ENCODE peak calls at places on chromosomes 3 and 15, in nine cellular contexts. X is vagina; H is naive thymus-derived CD4-positive, alpha-beta T cell; S is BE2C; C is DND-41; T is heart left ventricle; J is effector memory CD4-positive, alpha-beta T cell; N is NT2/D1; E is transverse colon. I is an unnamed sample. For H3K4me1, the result is how much of the 10 kb centered on the place peaks cover.

GRCh38 chr3:185215873-185216586 is 37.8 kb downstream of the EHHADH start:
- DNase-seq in X (no peak), H (no peak), S (no peak), C (no peak), T (no peak), J (no peak), N (peak), E (no peak), I (peak)

GRCh38 chr3:17979248-17979647 is 236.8 kb upstream of the TBC1D5 start:
- DNase-seq in X (no peak), H (no peak), S (no peak), C (peak), T (no peak), J (no peak), N (no peak), E (peak), I (peak)

GRCh38 chr15:25437751-25438600 is 848 bp downstream of the UBE3A start:
- DNase-seq in X (no peak), H (peak), S (peak), C (peak), T (peak), J (peak), N (peak), E (peak), I (peak)

GRCh38 chr3:55964491-55964980 is 477.4 kb upstream of the WNT5A start:
- DNase-seq in X (no peak), H (no peak), S (no peak), C (no peak), T (no peak), J (no peak), N (no peak), E (no peak), I (no peak)

GRCh38 chr3:29695201-29695904 is 414.5 kb downstream of the RBMS3 start:
- DNase-seq in X (no peak), H (no peak), S (no peak), C (no peak), T (no peak), J (no peak), N (no peak), E (no peak), I (no peak)

GRCh38 chr15:95684693-95685115 is 645.8 kb upstream of the NR2F2 start:
- DNase-seq in X (no peak), H (no peak), S (no peak), C (no peak), T (no peak), J (no peak), N (no peak), E (no peak), I (peak)

GRCh38 chr3:61897848-61898247 is 336.5 kb downstream of the PTPRG start:
- DNase-seq in X (no peak), H (no peak), S (no peak), C (no peak), T (no peak), J (no peak), N (no peak), E (no peak), I (no peak)

GRCh38 chr3:123861081-123861836 is 22.9 kb downstream of the MYLK start:
- DNase-seq in X (no peak), H (no peak), S (no peak), C (no peak), T (no peak), J (no peak), N (no peak), E (no peak), I (no peak)

GRCh38 chr15:31197497-31198414 is 96.2 kb upstream of the TRPM1 start:
- DNase-seq in X (no peak), H (peak), S (peak), C (peak), T (no peak), J (peak), N (peak), E (peak), I (peak)

GRCh38 chr15:94600496-94600895 is 369.1 kb downstream of the MCTP2 start:
- DNase-seq in X (no peak), H (no peak), S (no peak), C (no peak), T (no peak), J (no peak), N (no peak), E (no peak), I (no peak)

GRCh38 chr15:30985081-30985531 is 6.3 kb downstream of the MTMR10 start:
- DNase-seq in X (no peak), H (no peak), S (no peak), C (no peak), T (peak), J (no peak), N (no peak), E (peak), I (no peak)

GRCh38 chr3:144341461-144341860 is 369.8 kb downstream of the DIPK2A start:
- DNase-seq in X (no peak), H (no peak), S (no peak), C (peak), T (no peak), J (no peak), N (no peak), E (no peak), I (no peak)

GRCh38 chr3:98655666-98656065 is 62.3 kb upstream of the CPOX start:
- DNase-seq in X (no peak), H (no peak), S (no peak), C (no peak), T (no peak), J (no peak), N (no peak), E (no peak), I (no peak)

GRCh38 chr15:35499723-35500122 is 46.2 kb downstream of the DPH6 start:
- DNase-seq in X (no peak), H (no peak), S (no peak), C (no peak), T (no peak), J (no peak), N (no peak), E (no peak), I (no peak)

GRCh38 chr15:41577863-41578735 is 19.1 kb downstream of the TYRO3 start:
- DNase-seq in X (no peak), H (no peak), S (no peak), C (no peak), T (no peak), J (no peak), N (no peak), E (no peak), I (no peak)

GRCh38 chr15:94453227-94453626 is 221.9 kb downstream of the MCTP2 start:
- DNase-seq in X (no peak), H (no peak), S (no peak), C (no peak), T (no peak), J (no peak), N (no peak), E (no peak), I (no peak)

GRCh38 chr3:179991877-179992276 is 44.9 kb downstream of the PEX5L start:
- DNase-seq in X (no peak), H (no peak), S (no peak), C (no peak), T (no peak), J (no peak), N (no peak), E (no peak), I (no peak)

GRCh38 chr15:32818758-32819405 is 101.1 kb downstream of the GREM1 start:
- DNase-seq in X (no peak), H (no peak), S (no peak), C (no peak), T (no peak), J (no peak), N (no peak), E (no peak), I (no peak)

GRCh38 chr3:105559856-105560255 is 193.1 kb downstream of the ALCAM start:
- DNase-seq in X (no peak), H (no peak), S (no peak), C (no peak), T (no peak), J (no peak), N (no peak), E (no peak), I (no peak)

GRCh38 chr15:35289029-35289617 is 204.0 kb upstream of the NANOGP8 start:
- DNase-seq in X (no peak), H (no peak), S (peak), C (no peak), T (no peak), J (no peak), N (peak), E (no peak), I (peak)

GRCh38 chr3:62832569-62832968 is 42.6 kb downstream of the CADPS start:
- DNase-seq in X (no peak), H (no peak), S (no peak), C (no peak), T (no peak), J (no peak), N (no peak), E (no peak), I (no peak)

DNA sequence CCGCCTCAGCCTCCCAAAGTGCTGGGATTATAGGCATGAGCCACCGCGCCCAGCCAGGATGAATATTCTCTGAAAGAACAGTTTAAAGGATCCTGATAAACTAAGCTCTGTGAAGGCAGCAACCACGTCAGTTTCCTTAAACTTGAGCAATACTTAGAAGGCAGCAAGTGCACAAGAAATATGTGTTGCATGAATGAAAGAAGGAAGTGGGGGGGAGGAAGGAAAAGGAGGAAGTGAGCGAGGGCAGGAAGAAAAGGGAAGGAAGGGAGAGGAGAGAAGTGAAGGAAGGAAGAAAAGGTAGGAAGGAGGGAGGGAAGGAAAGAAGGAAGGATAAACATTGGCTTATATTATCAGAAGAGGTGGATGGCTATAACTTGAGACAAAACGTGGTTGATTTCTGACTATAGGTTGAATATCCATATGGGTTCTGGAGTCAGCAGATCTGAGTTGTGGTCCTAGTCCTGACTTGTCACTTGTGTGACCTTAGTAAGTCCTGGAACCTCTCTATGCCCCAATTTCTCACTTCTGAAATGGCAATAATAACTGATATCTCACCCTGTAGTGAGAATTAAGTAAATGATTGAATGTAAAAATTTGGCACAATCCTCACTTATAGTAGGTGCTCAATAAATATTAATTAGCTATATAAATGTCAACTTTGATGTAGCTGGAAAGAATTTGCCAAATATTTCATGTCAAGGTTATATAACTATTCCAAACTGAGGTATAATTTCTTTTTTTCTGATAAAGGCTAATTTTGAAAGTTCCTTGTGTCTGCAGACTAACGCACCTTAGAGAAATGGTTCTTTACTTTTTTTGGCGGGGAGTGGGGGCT is 12.0 kb upstream of the SEMA4B start:
- DNase-seq in X (no peak), H (no peak), S (no peak), C (no peak), T (no peak), J (no peak), N (no peak), E (no peak), I (no peak)
- H3K4me1 ChIP-seq in X (half or more), H (under half), S (under half), C (under half), T (under half), J (under half), N (under half), E (half or more), I (under half)

DNA sequence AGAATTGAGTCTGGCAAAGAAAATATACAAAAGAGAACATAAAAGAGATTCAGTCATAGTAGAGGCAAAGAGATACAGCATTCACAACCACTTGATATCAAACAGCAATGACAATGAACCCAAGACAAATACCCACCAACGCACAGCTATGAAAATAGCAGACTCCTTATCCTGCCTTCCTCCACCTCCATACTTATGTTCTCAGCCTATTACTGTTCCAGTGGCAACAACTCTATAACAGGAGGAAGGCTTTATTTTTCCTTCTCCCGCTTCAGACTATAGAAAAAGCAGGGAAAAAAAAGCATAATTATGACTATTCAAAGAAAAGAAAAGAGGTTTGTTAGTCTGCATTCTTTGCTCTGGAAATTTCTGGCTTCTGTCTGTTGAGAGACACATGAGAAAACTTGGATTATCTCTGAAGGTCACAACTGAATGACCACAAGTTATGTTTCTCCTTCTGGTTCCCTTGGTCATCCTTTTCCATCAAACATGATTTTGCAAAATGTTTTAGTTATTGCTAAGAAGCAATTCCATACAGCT is 81.2 kb upstream of the PLXND1 start:
- DNase-seq in X (no peak), H (no peak), S (no peak), C (no peak), T (no peak), J (no peak), N (no peak), E (no peak), I (no peak)
- H3K4me1 ChIP-seq in X (under half), H (under half), S (under half), C (under half), T (under half), J (under half), N (under half), E (under half), I (under half)

DNA sequence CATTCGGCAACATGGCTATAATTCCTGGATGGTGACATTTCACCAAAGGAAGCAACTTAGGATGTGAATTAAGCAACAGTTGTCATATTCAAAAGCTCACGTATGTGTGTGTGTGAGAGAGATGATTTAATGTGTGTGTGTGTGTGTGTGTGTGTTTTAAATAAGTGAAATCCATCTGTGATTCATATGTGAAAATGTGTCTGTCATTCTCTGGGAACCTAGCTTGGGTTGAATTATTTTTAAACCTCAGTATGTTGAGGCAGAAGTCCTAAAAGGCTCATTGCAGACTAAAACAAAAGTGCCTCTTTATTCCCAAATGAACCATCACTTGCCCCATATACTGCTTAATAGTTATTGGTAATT is 8.0 kb upstream of the CX3CR1 start:
- DNase-seq in X (no peak), H (no peak), S (no peak), C (no peak), T (no peak), J (no peak), N (no peak), E (no peak), I (no peak)
- H3K4me1 ChIP-seq in X (under half), H (under half), S (under half), C (half or more), T (under half), J (under half), N (under half), E (under half), I (under half)

GRCh38 chr15:99368743-99369142 is 117.5 kb downstream of the LRRC28 start:
- DNase-seq in X (no peak), H (no peak), S (no peak), C (no peak), T (no peak), J (no peak), N (no peak), E (no peak), I (no peak)
- H3K4me1 ChIP-seq in X (under half), H (under half), S (under half), C (under half), T (under half), J (under half), N (under half), E (under half), I (under half)

GRCh38 chr3:65033577-65033976 is 345.8 kb upstream of the ADAMTS9 start:
- DNase-seq in X (no peak), H (no peak), S (no peak), C (no peak), T (no peak), J (no peak), N (no peak), E (no peak), I (no peak)
- H3K4me1 ChIP-seq in X (under half), H (under half), S (under half), C (under half), T (under half), J (under half), N (under half), E (under half), I (under half)